ENCODE peak calls at places on chromosomes 5 and 9, in nine cellular contexts. One of them, this sample, is unnamed.

GRCh38 chr9:38619556-38620447 is 594 bp downstream of the ANKRD18A start:
- DNase-seq in fibroblast of the aortic adventitia: no peak
- DNase-seq in MCF 10A: peak
- DNase-seq in IMR-90: no peak
- DNase-seq in cardiac fibroblast: no peak
- DNase-seq in glutamatergic neuron: peak
- DNase-seq in fibroblast of pulmonary artery: no peak
- DNase-seq in brain microvascular endothelial cell: no peak
- DNase-seq in lung: no peak
- DNase-seq in this sample: no peak

GRCh38 chr5:76372320-76373054 is 30.6 kb upstream of the IQGAP2 start:
- DNase-seq in fibroblast of the aortic adventitia: peak
- DNase-seq in MCF 10A: peak
- DNase-seq in IMR-90: peak
- DNase-seq in cardiac fibroblast: peak
- DNase-seq in glutamatergic neuron: no peak
- DNase-seq in fibroblast of pulmonary artery: peak
- DNase-seq in brain microvascular endothelial cell: peak
- DNase-seq in lung: no peak
- DNase-seq in this sample: peak

GRCh38 chr9:82184524-82184923 is 196.0 kb downstream of the SPATA31D1 start:
- DNase-seq in fibroblast of the aortic adventitia: no peak
- DNase-seq in MCF 10A: no peak
- DNase-seq in IMR-90: no peak
- DNase-seq in cardiac fibroblast: no peak
- DNase-seq in glutamatergic neuron: no peak
- DNase-seq in fibroblast of pulmonary artery: no peak
- DNase-seq in brain microvascular endothelial cell: no peak
- DNase-seq in lung: no peak
- DNase-seq in this sample: no peak

GRCh38 chr9:81686614-81687520 is 2.5 kb downstream of the TLE1 start:
- DNase-seq in fibroblast of the aortic adventitia: peak
- DNase-seq in MCF 10A: peak
- DNase-seq in IMR-90: peak
- DNase-seq in cardiac fibroblast: peak
- DNase-seq in glutamatergic neuron: peak
- DNase-seq in fibroblast of pulmonary artery: peak
- DNase-seq in brain microvascular endothelial cell: peak
- DNase-seq in lung: peak
- DNase-seq in this sample: peak

GRCh38 chr9:4117835-4118610 is 181.8 kb downstream of the GLIS3 start:
- DNase-seq in fibroblast of the aortic adventitia: no peak
- DNase-seq in MCF 10A: no peak
- DNase-seq in IMR-90: no peak
- DNase-seq in cardiac fibroblast: no peak
- DNase-seq in glutamatergic neuron: peak
- DNase-seq in fibroblast of pulmonary artery: no peak
- DNase-seq in brain microvascular endothelial cell: no peak
- DNase-seq in lung: no peak
- DNase-seq in this sample: no peak

GRCh38 chr5:158701406-158702177 is 398.1 kb downstream of the EBF1 start:
- DNase-seq in fibroblast of the aortic adventitia: peak
- DNase-seq in MCF 10A: peak
- DNase-seq in IMR-90: no peak
- DNase-seq in cardiac fibroblast: peak
- DNase-seq in glutamatergic neuron: no peak
- DNase-seq in fibroblast of pulmonary artery: peak
- DNase-seq in brain microvascular endothelial cell: peak
- DNase-seq in lung: no peak
- DNase-seq in this sample: peak

GRCh38 chr5:154334406-154335041 is 111.3 kb upstream of the SAP30L start:
- DNase-seq in fibroblast of the aortic adventitia: no peak
- DNase-seq in MCF 10A: no peak
- DNase-seq in IMR-90: peak
- DNase-seq in cardiac fibroblast: no peak
- DNase-seq in glutamatergic neuron: no peak
- DNase-seq in fibroblast of pulmonary artery: no peak
- DNase-seq in brain microvascular endothelial cell: no peak
- DNase-seq in lung: no peak
- DNase-seq in this sample: peak

GRCh38 chr5:37015795-37016666 is 139.5 kb downstream of the NIPBL start:
- DNase-seq in fibroblast of the aortic adventitia: peak
- DNase-seq in MCF 10A: no peak
- DNase-seq in IMR-90: peak
- DNase-seq in cardiac fibroblast: peak
- DNase-seq in glutamatergic neuron: no peak
- DNase-seq in fibroblast of pulmonary artery: peak
- DNase-seq in brain microvascular endothelial cell: no peak
- DNase-seq in lung: no peak
- DNase-seq in this sample: no peak

GRCh38 chr5:42894057-42894456 is 82.4 kb upstream of the SELENOP start:
- DNase-seq in fibroblast of the aortic adventitia: no peak
- DNase-seq in MCF 10A: no peak
- DNase-seq in IMR-90: no peak
- DNase-seq in cardiac fibroblast: peak
- DNase-seq in glutamatergic neuron: peak
- DNase-seq in fibroblast of pulmonary artery: no peak
- DNase-seq in brain microvascular endothelial cell: no peak
- DNase-seq in lung: no peak
- DNase-seq in this sample: no peak

GRCh38 chr5:159802661-159803060 is 113.6 kb upstream of the ADRA1B start:
- DNase-seq in fibroblast of the aortic adventitia: no peak
- DNase-seq in MCF 10A: no peak
- DNase-seq in IMR-90: no peak
- DNase-seq in cardiac fibroblast: no peak
- DNase-seq in glutamatergic neuron: no peak
- DNase-seq in fibroblast of pulmonary artery: no peak
- DNase-seq in brain microvascular endothelial cell: no peak
- DNase-seq in lung: no peak
- DNase-seq in this sample: no peak

GRCh38 chr9:137052998-137053943 is 590 bp downstream of the ENTPD2 start:
- DNase-seq in fibroblast of the aortic adventitia: no peak
- DNase-seq in MCF 10A: no peak
- DNase-seq in IMR-90: no peak
- DNase-seq in cardiac fibroblast: no peak
- DNase-seq in glutamatergic neuron: no peak
- DNase-seq in fibroblast of pulmonary artery: no peak
- DNase-seq in brain microvascular endothelial cell: no peak
- DNase-seq in lung: no peak
- DNase-seq in this sample: no peak

GRCh38 chr9:108636023-108636422 is 219.8 kb downstream of the ACTL7B start:
- DNase-seq in fibroblast of the aortic adventitia: no peak
- DNase-seq in MCF 10A: no peak
- DNase-seq in IMR-90: no peak
- DNase-seq in cardiac fibroblast: no peak
- DNase-seq in glutamatergic neuron: no peak
- DNase-seq in fibroblast of pulmonary artery: no peak
- DNase-seq in brain microvascular endothelial cell: no peak
- DNase-seq in lung: no peak
- DNase-seq in this sample: no peak

GRCh38 chr5:133455681-133456080 is 156.7 kb downstream of the FSTL4 start:
- DNase-seq in fibroblast of the aortic adventitia: no peak
- DNase-seq in MCF 10A: peak
- DNase-seq in IMR-90: no peak
- DNase-seq in cardiac fibroblast: no peak
- DNase-seq in glutamatergic neuron: no peak
- DNase-seq in fibroblast of pulmonary artery: no peak
- DNase-seq in brain microvascular endothelial cell: no peak
- DNase-seq in lung: no peak
- DNase-seq in this sample: no peak

GRCh38 chr5:129904102-129904666 is at the start of gene CHSY3:
- DNase-seq in fibroblast of the aortic adventitia: peak
- DNase-seq in MCF 10A: peak
- DNase-seq in IMR-90: peak
- DNase-seq in cardiac fibroblast: peak
- DNase-seq in glutamatergic neuron: peak
- DNase-seq in fibroblast of pulmonary artery: peak
- DNase-seq in brain microvascular endothelial cell: peak
- DNase-seq in lung: peak
- DNase-seq in this sample: peak

GRCh38 chr9:91307279-91307678 is 54.4 kb downstream of the AUH start:
- DNase-seq in fibroblast of the aortic adventitia: no peak
- DNase-seq in MCF 10A: no peak
- DNase-seq in IMR-90: no peak
- DNase-seq in cardiac fibroblast: no peak
- DNase-seq in glutamatergic neuron: no peak
- DNase-seq in fibroblast of pulmonary artery: no peak
- DNase-seq in brain microvascular endothelial cell: no peak
- DNase-seq in lung: no peak
- DNase-seq in this sample: no peak

GRCh38 chr5:28495876-28496275 is 1457.5 kb upstream of the CDH9 start:
- DNase-seq in fibroblast of the aortic adventitia: no peak
- DNase-seq in MCF 10A: no peak
- DNase-seq in IMR-90: no peak
- DNase-seq in cardiac fibroblast: no peak
- DNase-seq in glutamatergic neuron: no peak
- DNase-seq in fibroblast of pulmonary artery: no peak
- DNase-seq in brain microvascular endothelial cell: no peak
- DNase-seq in lung: no peak
- DNase-seq in this sample: no peak

GRCh38 chr5:139051392-139051791 is 146.8 kb downstream of the SIL1 start:
- DNase-seq in fibroblast of the aortic adventitia: peak
- DNase-seq in MCF 10A: no peak
- DNase-seq in IMR-90: no peak
- DNase-seq in cardiac fibroblast: no peak
- DNase-seq in glutamatergic neuron: no peak
- DNase-seq in fibroblast of pulmonary artery: no peak
- DNase-seq in brain microvascular endothelial cell: no peak
- DNase-seq in lung: no peak
- DNase-seq in this sample: peak

DNA sequence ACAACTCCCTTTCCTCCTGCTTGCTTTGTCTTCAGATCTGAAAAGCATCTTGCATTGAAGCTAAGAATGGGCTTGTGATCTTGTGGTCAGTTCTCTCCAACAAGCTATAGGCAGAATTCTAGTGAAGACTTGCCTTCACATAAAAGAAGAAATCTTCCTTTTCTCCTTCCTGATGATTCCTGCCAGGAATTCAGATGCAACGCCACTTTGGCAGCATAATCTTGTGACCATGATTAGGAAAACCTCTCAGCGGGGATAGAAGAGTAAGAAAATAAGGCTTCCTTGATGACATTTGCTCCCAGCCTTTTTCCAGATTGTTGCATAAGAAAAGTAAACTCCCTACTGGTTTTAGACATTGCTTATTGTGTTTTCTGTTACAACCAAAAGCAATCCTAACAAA is 73.4 kb downstream of the TMEM167A start:
- DNase-seq in fibroblast of the aortic adventitia: no peak
- DNase-seq in MCF 10A: no peak
- DNase-seq in IMR-90: no peak
- DNase-seq in cardiac fibroblast: no peak
- DNase-seq in glutamatergic neuron: no peak
- DNase-seq in fibroblast of pulmonary artery: no peak
- DNase-seq in brain microvascular endothelial cell: no peak
- DNase-seq in lung: no peak
- DNase-seq in this sample: no peak
- TF ChIP-seq CTCF in fibroblast of the aortic adventitia: no peak
- TF ChIP-seq CTCF in MCF 10A: no peak
- TF ChIP-seq CTCF in IMR-90: no peak
- TF ChIP-seq CTCF in cardiac fibroblast: no peak
- TF ChIP-seq CTCF in glutamatergic neuron: no peak
- TF ChIP-seq CTCF in fibroblast of pulmonary artery: no peak
- TF ChIP-seq CTCF in brain microvascular endothelial cell: no peak
- TF ChIP-seq CTCF in lung: no peak
- TF ChIP-seq CTCF in this sample: no peak

DNA sequence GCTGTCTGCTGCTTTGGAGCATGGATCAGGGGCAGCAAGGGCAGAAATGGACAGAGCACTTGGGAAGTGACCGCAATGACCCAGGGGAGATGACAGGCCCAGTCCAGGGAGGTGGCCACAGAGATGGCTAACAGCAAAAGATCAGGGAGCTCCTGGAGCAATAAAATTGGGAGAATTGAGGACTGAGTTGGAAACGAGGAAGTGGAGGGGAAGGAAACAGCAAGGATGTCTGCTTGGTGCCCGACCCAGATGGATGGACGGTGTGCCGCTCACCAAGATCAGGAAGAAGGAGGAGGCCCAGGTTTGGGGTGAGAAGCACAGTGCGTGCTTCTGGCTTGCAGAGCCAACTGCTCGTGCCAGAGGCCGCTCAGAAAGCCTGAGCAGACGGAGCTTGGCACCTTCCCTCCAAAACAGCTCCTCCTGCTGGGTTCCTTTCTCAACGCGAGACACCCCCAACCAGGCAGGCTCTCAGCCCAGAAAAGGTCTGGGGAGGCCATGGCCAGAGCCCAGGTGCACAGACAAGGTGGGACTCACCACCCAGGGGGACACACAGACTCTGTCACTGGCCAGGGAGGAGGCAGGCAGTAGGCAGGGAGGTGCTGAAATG is 1.7 kb upstream of the SLC34A1 start:
- DNase-seq in fibroblast of the aortic adventitia: peak
- DNase-seq in MCF 10A: peak
- DNase-seq in IMR-90: peak
- DNase-seq in cardiac fibroblast: peak
- DNase-seq in glutamatergic neuron: no peak
- DNase-seq in fibroblast of pulmonary artery: peak
- DNase-seq in brain microvascular endothelial cell: no peak
- DNase-seq in lung: no peak
- DNase-seq in this sample: peak
- TF ChIP-seq CTCF in fibroblast of the aortic adventitia: peak
- TF ChIP-seq CTCF in MCF 10A: no peak
- TF ChIP-seq CTCF in IMR-90: peak
- TF ChIP-seq CTCF in cardiac fibroblast: no peak
- TF ChIP-seq CTCF in glutamatergic neuron: no peak
- TF ChIP-seq CTCF in fibroblast of pulmonary artery: peak
- TF ChIP-seq CTCF in brain microvascular endothelial cell: peak
- TF ChIP-seq CTCF in lung: no peak
- TF ChIP-seq CTCF in this sample: peak

GRCh38 chr5:67844937-67845336 is 370.6 kb upstream of the PIK3R1 start:
- DNase-seq in fibroblast of the aortic adventitia: no peak
- DNase-seq in MCF 10A: no peak
- DNase-seq in IMR-90: no peak
- DNase-seq in cardiac fibroblast: no peak
- DNase-seq in glutamatergic neuron: no peak
- DNase-seq in fibroblast of pulmonary artery: no peak
- DNase-seq in brain microvascular endothelial cell: no peak
- DNase-seq in lung: no peak
- DNase-seq in this sample: no peak

GRCh38 chr5:67842806-67843205 is 372.8 kb upstream of the PIK3R1 start:
- DNase-seq in fibroblast of the aortic adventitia: peak
- DNase-seq in MCF 10A: peak
- DNase-seq in IMR-90: no peak
- DNase-seq in cardiac fibroblast: peak
- DNase-seq in glutamatergic neuron: peak
- DNase-seq in fibroblast of pulmonary artery: peak
- DNase-seq in brain microvascular endothelial cell: peak
- DNase-seq in lung: no peak
- DNase-seq in this sample: peak
- TF ChIP-seq CTCF in fibroblast of the aortic adventitia: peak
- TF ChIP-seq CTCF in MCF 10A: peak
- TF ChIP-seq CTCF in IMR-90: no peak
- TF ChIP-seq CTCF in cardiac fibroblast: peak
- TF ChIP-seq CTCF in glutamatergic neuron: peak
- TF ChIP-seq CTCF in fibroblast of pulmonary artery: peak
- TF ChIP-seq CTCF in brain microvascular endothelial cell: peak
- TF ChIP-seq CTCF in lung: no peak
- TF ChIP-seq CTCF in this sample: peak

DNA sequence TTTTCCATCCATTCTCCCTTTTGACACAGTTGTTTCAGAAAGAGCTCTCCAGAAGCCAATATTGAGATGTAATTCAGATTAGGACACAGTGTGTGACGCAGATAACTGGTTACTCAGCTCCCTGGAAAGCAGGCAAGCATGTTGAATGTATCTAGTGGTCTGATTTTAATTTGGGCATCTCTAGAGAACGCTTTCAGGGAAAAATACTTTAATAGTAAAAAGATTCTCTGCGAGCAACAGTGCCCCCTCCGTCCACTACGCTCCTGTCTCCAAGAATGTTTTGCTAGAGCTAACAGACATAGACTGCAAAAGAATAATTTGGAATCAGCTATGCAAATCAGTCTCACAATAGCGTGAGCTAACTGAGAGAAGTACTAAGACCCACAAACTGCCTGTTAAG is 23.3 kb downstream of the CFAP90 start:
- DNase-seq in fibroblast of the aortic adventitia: peak
- DNase-seq in MCF 10A: no peak
- DNase-seq in IMR-90: no peak
- DNase-seq in cardiac fibroblast: no peak
- DNase-seq in glutamatergic neuron: no peak
- DNase-seq in fibroblast of pulmonary artery: no peak
- DNase-seq in brain microvascular endothelial cell: no peak
- DNase-seq in lung: no peak
- DNase-seq in this sample: no peak
- TF ChIP-seq CTCF in fibroblast of the aortic adventitia: peak
- TF ChIP-seq CTCF in MCF 10A: no peak
- TF ChIP-seq CTCF in IMR-90: no peak
- TF ChIP-seq CTCF in cardiac fibroblast: no peak
- TF ChIP-seq CTCF in glutamatergic neuron: no peak
- TF ChIP-seq CTCF in fibroblast of pulmonary artery: no peak
- TF ChIP-seq CTCF in brain microvascular endothelial cell: no peak
- TF ChIP-seq CTCF in lung: no peak
- TF ChIP-seq CTCF in this sample: peak